ENCODE peak calls at places on chromosomes 6 and 20, in five cellular contexts. U, M, A, Y and L are unnamed samples.

GRCh38 chr6:5325173-5325572 is 63.9 kb downstream of the FARS2 start:
- DNase-seq in A (no peak), M (peak), U (no peak), Y (no peak), L (no peak)

GRCh38 chr20:18676366-18676765 is 88.5 kb downstream of the DTD1 start:
- DNase-seq in U (no peak), M (no peak), A (no peak), Y (no peak), L (no peak)

GRCh38 chr6:168528457-168529095 is 87.6 kb downstream of the SMOC2 start:
- DNase-seq in M (peak), Y (no peak), U (no peak), A (no peak), L (no peak)

GRCh38 chr20:49562341-49563014 is 5.5 kb downstream of the PTGIS start:
- DNase-seq in M (peak), U (no peak), Y (no peak), A (no peak), L (no peak)

GRCh38 chr6:53042112-53042511 is 23.1 kb upstream of the FBXO9 start:
- DNase-seq in Y (no peak), M (no peak), U (no peak), A (no peak), L (no peak)

GRCh38 chr6:35213824-35214756 is at the start of gene SCUBE3:
- DNase-seq in U (peak), M (no peak), A (no peak), Y (no peak), L (no peak)

GRCh38 chr6:28537509-28538140 is 11.9 kb downstream of the GPX5 start:
- DNase-seq in U (peak), Y (peak), A (no peak), M (no peak), L (no peak)

GRCh38 chr20:17024513-17025105 is 202.2 kb upstream of the PCSK2 start:
- DNase-seq in Y (no peak), M (no peak), U (no peak), A (no peak), L (no peak)

GRCh38 chr20:39961667-39962066 is 727.4 kb downstream of the MAFB start:
- DNase-seq in M (no peak), A (no peak), Y (no peak), U (no peak), L (no peak)

GRCh38 chr6:145506554-145506953 is 228.8 kb downstream of the EPM2A start:
- DNase-seq in U (no peak), Y (no peak), A (no peak), M (no peak), L (no peak)

GRCh38 chr6:24974182-24975171 is 38.7 kb upstream of the RIPOR2 start:
- DNase-seq in U (no peak), A (peak), M (no peak), Y (peak), L (no peak)

GRCh38 chr6:165159459-165159858 is 149.9 kb downstream of the C6orf118 start:
- DNase-seq in Y (no peak), A (no peak), M (no peak), U (no peak), L (no peak)

GRCh38 chr20:2385026-2385425 is 4.3 kb downstream of the TGM6 start:
- DNase-seq in U (no peak), A (no peak), Y (no peak), M (no peak), L (no peak)

GRCh38 chr20:57790176-57790575 is 80.4 kb upstream of the PMEPA1 start:
- DNase-seq in U (no peak), M (no peak), A (no peak), Y (no peak), L (no peak)

GRCh38 chr6:127547215-127547614 is 28.1 kb upstream of the MTCL3 start:
- DNase-seq in U (peak), M (no peak), A (no peak), Y (no peak), L (no peak)

GRCh38 chr20:12287575-12287974 is 369.9 kb downstream of the BTBD3 start:
- DNase-seq in M (no peak), A (no peak), Y (no peak), U (no peak), L (no peak)

GRCh38 chr6:2866183-2866846 is 24.7 kb upstream of the SERPINB1 start:
- DNase-seq in Y (no peak), M (no peak), A (no peak), U (no peak), L (no peak)